ENCODE peak calls at places on chromosome 7, in seven cellular contexts. N, J, P, S, U, M and Z are unnamed samples.

GRCh38 chr7:72244826-72245398 is 167.2 kb downstream of the CALN1 start:
- DNase-seq in M (no peak), U (no peak), P (no peak), J (no peak), S (no peak), N (no peak), Z (no peak)

GRCh38 chr7:134942690-134943466 is 43.4 kb upstream of the AGBL3 start:
- DNase-seq in S (no peak), P (no peak), M (no peak), J (no peak), N (no peak), U (no peak), Z (no peak)

GRCh38 chr7:4073750-4074149 is 608.3 kb upstream of the FOXK1 start:
- DNase-seq in J (peak), N (no peak), S (no peak), U (no peak), M (no peak), P (no peak), Z (no peak)

GRCh38 chr7:21059069-21059468 is 272.4 kb upstream of the SP8 start:
- DNase-seq in J (no peak), S (no peak), P (no peak), U (no peak), N (no peak), M (no peak), Z (no peak)

GRCh38 chr7:137007001-137007725 is 138.7 kb downstream of the CHRM2 start:
- DNase-seq in S (no peak), J (no peak), U (no peak), N (no peak), P (no peak), M (no peak), Z (no peak)

GRCh38 chr7:114414151-114415053 is at the start of gene FOXP2:
- DNase-seq in N (no peak), J (no peak), S (peak), P (no peak), U (peak), M (no peak), Z (peak)

GRCh38 chr7:26865094-26865388 is 651 bp upstream of the SKAP2 start:
- DNase-seq in S (peak), M (peak), J (no peak), P (no peak), U (no peak), N (no peak), Z (no peak)

GRCh38 chr7:142581341-142581740 is 167.9 kb upstream of the PRSS1 start:
- DNase-seq in N (no peak), M (no peak), J (no peak), S (no peak), U (no peak), P (peak), Z (no peak)

GRCh38 chr7:138021889-138022288 is 20.0 kb upstream of the CREB3L2 start:
- DNase-seq in P (no peak), M (no peak), U (no peak), J (no peak), N (no peak), S (no peak), Z (no peak)

GRCh38 chr7:11698273-11698930 is 133.6 kb downstream of the THSD7A start:
- DNase-seq in M (no peak), N (no peak), J (no peak), S (no peak), U (no peak), P (no peak), Z (no peak)

GRCh38 chr7:117020605-117021002 is 67.3 kb downstream of the ST7 start:
- DNase-seq in U (no peak), J (no peak), M (no peak), S (peak), N (no peak), P (peak), Z (no peak)

GRCh38 chr7:112362796-112363195 is 87.5 kb upstream of the IFRD1 start:
- DNase-seq in N (no peak), U (no peak), J (no peak), M (no peak), P (peak), S (peak), Z (no peak)

GRCh38 chr7:78185149-78185745 is 386.7 kb downstream of the PHTF2 start:
- DNase-seq in U (no peak), N (no peak), M (no peak), J (no peak), P (no peak), S (no peak), Z (no peak)

GRCh38 chr7:96495751-96496216 is 173.9 kb upstream of the SLC25A13 start:
- DNase-seq in J (no peak), M (no peak), N (no peak), U (no peak), S (no peak), P (no peak), Z (no peak)

GRCh38 chr7:101924171-101924570 is 106.7 kb downstream of the CUX1 start:
- DNase-seq in J (no peak), M (no peak), S (no peak), P (no peak), U (no peak), N (peak), Z (no peak)

GRCh38 chr7:11177793-11178192 is 204.1 kb downstream of the PHF14 start:
- DNase-seq in J (no peak), N (no peak), P (no peak), U (no peak), M (no peak), S (no peak), Z (no peak)

GRCh38 chr7:590731-591551 is 71.3 kb upstream of the PDGFA start:
- DNase-seq in U (no peak), S (no peak), P (no peak), M (no peak), J (no peak), N (no peak), Z (no peak)

GRCh38 chr7:85454904-85455303 is 268.0 kb upstream of the SEMA3D start:
- DNase-seq in P (no peak), N (no peak), U (no peak), J (no peak), M (no peak), S (no peak), Z (no peak)

DNA sequence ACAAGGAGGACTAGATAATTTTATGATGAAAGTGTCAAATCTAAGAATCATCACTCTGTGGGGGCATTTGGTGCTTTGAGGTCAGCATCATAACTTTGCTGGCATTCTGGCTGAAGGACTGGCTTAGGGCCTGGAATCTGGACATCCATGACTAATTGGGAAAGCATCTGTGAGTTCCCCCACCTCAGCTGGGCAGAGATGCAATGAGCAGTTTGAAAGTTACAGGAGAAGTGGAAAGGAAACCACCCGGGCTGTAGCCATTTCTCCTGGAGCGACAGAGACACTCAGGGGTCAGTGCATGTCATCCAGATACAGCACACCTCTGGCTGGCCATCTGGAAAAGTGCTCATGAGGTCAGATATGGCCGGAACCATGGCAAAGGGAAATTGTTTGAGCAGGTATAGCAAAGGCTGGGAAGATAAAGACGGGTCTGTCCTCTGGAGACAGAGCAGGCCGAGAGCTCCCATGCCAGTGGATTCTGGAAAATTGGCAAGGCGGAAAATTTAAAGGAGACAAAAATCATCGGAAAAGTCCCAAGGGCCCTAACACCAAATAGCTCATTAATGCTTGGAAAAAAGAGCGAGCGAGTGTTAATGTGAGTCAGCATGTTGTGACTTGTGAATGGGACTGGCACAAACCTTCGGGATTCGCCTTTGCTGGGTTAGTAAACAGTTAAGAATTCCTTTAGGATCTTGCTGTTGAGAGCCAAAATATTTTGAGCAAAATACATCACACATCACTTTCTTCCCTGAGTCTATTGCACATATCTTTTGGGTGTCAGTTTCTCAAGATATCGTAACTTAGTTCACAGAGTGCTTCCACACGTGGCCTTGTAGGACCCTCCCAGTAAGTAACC is 188.4 kb upstream of the AGK start:
- DNase-seq in J (no peak), M (peak), P (peak), U (no peak), N (no peak), S (no peak), Z (no peak)
- H3K27ac ChIP-seq in J (no peak), M (peak), P (peak), U (no peak), N (peak), S (no peak), Z (no peak)

DNA sequence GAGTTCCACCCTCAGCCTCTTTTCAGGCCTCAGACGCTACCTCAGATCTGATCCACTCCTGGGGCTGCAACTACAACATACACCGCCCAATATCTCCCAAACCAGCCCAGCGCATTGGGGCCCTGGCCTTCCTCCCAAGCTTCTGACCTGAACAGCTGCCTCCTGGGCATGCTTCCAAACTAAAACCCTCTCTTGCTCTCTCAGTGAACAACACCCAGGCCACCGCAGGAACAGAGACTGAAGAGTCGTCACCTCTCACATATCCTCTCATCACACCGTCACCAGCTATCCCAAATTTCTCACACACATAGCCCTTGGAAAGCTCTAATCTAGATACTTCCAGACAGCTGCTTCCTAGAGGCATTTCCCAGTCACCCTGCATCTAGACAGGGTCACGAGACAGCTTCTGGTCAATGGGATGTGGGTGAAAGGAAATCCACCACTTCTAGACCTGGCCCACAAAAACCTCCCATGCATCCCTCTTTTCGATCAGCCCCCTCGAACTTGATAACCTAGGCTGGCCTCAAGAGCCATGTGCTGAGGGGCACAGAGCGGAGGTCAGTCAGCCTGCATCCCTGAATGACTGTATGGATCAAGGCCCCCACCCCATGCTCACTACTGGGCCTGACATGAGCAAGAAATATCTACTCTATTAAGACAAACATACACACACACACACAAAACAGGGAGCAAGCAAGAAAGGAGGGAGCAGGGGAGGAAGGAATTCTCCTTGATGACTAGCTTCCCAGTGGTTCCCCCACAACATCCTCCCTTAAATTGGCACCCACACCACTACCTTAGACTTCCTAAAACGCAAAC is 1.8 kb downstream of the PARP12 start:
- DNase-seq in M (peak), S (no peak), P (no peak), N (no peak), J (peak), U (peak), Z (no peak)
- TF ChIP-seq CTCF in M (no peak), S (no peak), P (no peak), N (no peak), J (no peak), U (no peak), Z (no peak)

GRCh38 chr7:122468050-122468449 is 163.5 kb upstream of the FEZF1 start:
- DNase-seq in N (no peak), M (no peak), S (no peak), P (no peak), U (no peak), J (no peak), Z (no peak)
- H3K27ac ChIP-seq in N (no peak), M (no peak), S (peak), P (no peak), U (no peak), J (no peak), Z (no peak)

DNA sequence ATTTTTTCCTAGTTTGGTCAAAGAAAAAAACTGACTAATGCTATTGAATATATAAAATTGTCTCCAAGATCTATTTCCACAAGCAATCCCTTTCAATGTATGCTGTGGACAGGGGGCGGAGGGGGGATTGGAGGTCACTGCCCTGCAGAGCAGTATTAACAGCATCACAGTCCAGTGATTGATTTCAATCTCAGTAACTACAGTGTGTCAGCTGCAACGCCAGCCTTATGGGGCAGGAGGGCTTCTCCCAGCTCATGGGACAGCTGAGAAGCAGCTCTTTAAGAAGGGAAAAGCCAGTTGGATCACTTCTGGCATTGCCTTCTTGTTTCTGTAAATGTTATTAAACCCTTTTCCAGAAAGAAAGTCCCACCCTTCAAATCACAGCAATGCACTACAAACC is 65.0 kb downstream of the RAPGEF5 start:
- DNase-seq in S (no peak), P (no peak), M (no peak), U (no peak), J (no peak), N (no peak), Z (peak)
- TF ChIP-seq CTCF in S (no peak), P (no peak), M (no peak), U (no peak), J (no peak), N (no peak), Z (no peak)

GRCh38 chr7:36468361-36469140 is 78.9 kb downstream of the ANLN start:
- DNase-seq in N (no peak), J (no peak), U (no peak), M (no peak), S (no peak), P (no peak), Z (no peak)
- H3K27ac ChIP-seq in N (no peak), J (no peak), U (no peak), M (no peak), S (no peak), P (no peak), Z (no peak)

GRCh38 chr7:35504365-35504764 is 190.6 kb downstream of the HERPUD2 start:
- DNase-seq in S (no peak), U (no peak), M (no peak), N (no peak), P (no peak), J (no peak), Z (no peak)
- TF ChIP-seq CTCF in S (no peak), U (no peak), M (no peak), N (no peak), P (no peak), J (no peak), Z (no peak)